ENCODE peak calls at places on chromosomes 12 and 14, in eight cellular contexts. One of them, this sample, is unnamed.

GRCh38 chr14:51086044-51086443 is 8.9 kb downstream of the TRIM9 start:
- DNase-seq in H1: no peak
- DNase-seq in putamen: no peak
- DNase-seq in dorsolateral prefrontal cortex: no peak
- DNase-seq in ELR: no peak
- DNase-seq in LoVo: no peak
- DNase-seq in stimulated activated CD8-positive, alpha-beta memory T cell treated with anti-CD3 and anti-CD28 coated beads, Interleukin-7, amount 100 ng/mL, for 1 hour: no peak
- DNase-seq in lower lobe of right lung: no peak
- DNase-seq in this sample: no peak

GRCh38 chr12:112963227-112963861 is 15.0 kb upstream of the OAS2 start:
- DNase-seq in ELR: no peak
- DNase-seq in LoVo: no peak
- DNase-seq in H1: no peak
- DNase-seq in lower lobe of right lung: no peak
- DNase-seq in stimulated activated CD8-positive, alpha-beta memory T cell treated with anti-CD3 and anti-CD28 coated beads, Interleukin-7, amount 100 ng/mL, for 1 hour: no peak
- DNase-seq in dorsolateral prefrontal cortex: no peak
- DNase-seq in putamen: peak
- DNase-seq in this sample: no peak

GRCh38 chr14:22918809-22919600 is at the start of gene RBM23:
- DNase-seq in stimulated activated CD8-positive, alpha-beta memory T cell treated with anti-CD3 and anti-CD28 coated beads, Interleukin-7, amount 100 ng/mL, for 1 hour: peak
- DNase-seq in H1: peak
- DNase-seq in putamen: peak
- DNase-seq in ELR: peak
- DNase-seq in lower lobe of right lung: peak
- DNase-seq in LoVo: peak
- DNase-seq in dorsolateral prefrontal cortex: peak
- DNase-seq in this sample: peak

GRCh38 chr14:41609704-41610183 is 3.1 kb downstream of the LRFN5 start:
- DNase-seq in dorsolateral prefrontal cortex: peak
- DNase-seq in putamen: peak
- DNase-seq in ELR: peak
- DNase-seq in stimulated activated CD8-positive, alpha-beta memory T cell treated with anti-CD3 and anti-CD28 coated beads, Interleukin-7, amount 100 ng/mL, for 1 hour: no peak
- DNase-seq in H1: no peak
- DNase-seq in LoVo: no peak
- DNase-seq in lower lobe of right lung: no peak
- DNase-seq in this sample: peak

GRCh38 chr14:59253527-59253926 is 65.1 kb downstream of the DAAM1 start:
- DNase-seq in H1: no peak
- DNase-seq in dorsolateral prefrontal cortex: no peak
- DNase-seq in putamen: no peak
- DNase-seq in ELR: no peak
- DNase-seq in lower lobe of right lung: no peak
- DNase-seq in LoVo: no peak
- DNase-seq in stimulated activated CD8-positive, alpha-beta memory T cell treated with anti-CD3 and anti-CD28 coated beads, Interleukin-7, amount 100 ng/mL, for 1 hour: no peak
- DNase-seq in this sample: no peak

GRCh38 chr14:104341532-104342434 is 203.4 kb downstream of the KIF26A start:
- DNase-seq in dorsolateral prefrontal cortex: peak
- DNase-seq in LoVo: peak
- DNase-seq in putamen: no peak
- DNase-seq in lower lobe of right lung: peak
- DNase-seq in ELR: peak
- DNase-seq in stimulated activated CD8-positive, alpha-beta memory T cell treated with anti-CD3 and anti-CD28 coated beads, Interleukin-7, amount 100 ng/mL, for 1 hour: no peak
- DNase-seq in H1: peak
- DNase-seq in this sample: peak

GRCh38 chr12:5796171-5797091 is 148.6 kb downstream of the ANO2 start:
- DNase-seq in lower lobe of right lung: peak
- DNase-seq in putamen: no peak
- DNase-seq in stimulated activated CD8-positive, alpha-beta memory T cell treated with anti-CD3 and anti-CD28 coated beads, Interleukin-7, amount 100 ng/mL, for 1 hour: no peak
- DNase-seq in LoVo: no peak
- DNase-seq in dorsolateral prefrontal cortex: no peak
- DNase-seq in ELR: peak
- DNase-seq in H1: no peak
- DNase-seq in this sample: peak

GRCh38 chr12:46585854-46586621 is 213.5 kb upstream of the SLC38A2 start:
- DNase-seq in dorsolateral prefrontal cortex: no peak
- DNase-seq in stimulated activated CD8-positive, alpha-beta memory T cell treated with anti-CD3 and anti-CD28 coated beads, Interleukin-7, amount 100 ng/mL, for 1 hour: peak
- DNase-seq in H1: peak
- DNase-seq in ELR: peak
- DNase-seq in lower lobe of right lung: peak
- DNase-seq in putamen: no peak
- DNase-seq in LoVo: peak
- DNase-seq in this sample: peak

GRCh38 chr14:100531591-100532121 is 55.6 kb downstream of the BEGAIN start:
- DNase-seq in dorsolateral prefrontal cortex: peak
- DNase-seq in stimulated activated CD8-positive, alpha-beta memory T cell treated with anti-CD3 and anti-CD28 coated beads, Interleukin-7, amount 100 ng/mL, for 1 hour: no peak
- DNase-seq in putamen: no peak
- DNase-seq in H1: no peak
- DNase-seq in LoVo: no peak
- DNase-seq in lower lobe of right lung: peak
- DNase-seq in ELR: no peak
- DNase-seq in this sample: no peak

GRCh38 chr14:69073925-69074324 is 79.0 kb downstream of the DCAF5 start:
- DNase-seq in lower lobe of right lung: no peak
- DNase-seq in H1: no peak
- DNase-seq in dorsolateral prefrontal cortex: no peak
- DNase-seq in ELR: no peak
- DNase-seq in putamen: no peak
- DNase-seq in LoVo: no peak
- DNase-seq in stimulated activated CD8-positive, alpha-beta memory T cell treated with anti-CD3 and anti-CD28 coated beads, Interleukin-7, amount 100 ng/mL, for 1 hour: no peak
- DNase-seq in this sample: no peak

GRCh38 chr12:42960087-42960527 is 370.6 kb upstream of the PRICKLE1 start:
- DNase-seq in LoVo: peak
- DNase-seq in H1: no peak
- DNase-seq in ELR: peak
- DNase-seq in putamen: no peak
- DNase-seq in dorsolateral prefrontal cortex: no peak
- DNase-seq in lower lobe of right lung: no peak
- DNase-seq in stimulated activated CD8-positive, alpha-beta memory T cell treated with anti-CD3 and anti-CD28 coated beads, Interleukin-7, amount 100 ng/mL, for 1 hour: no peak
- DNase-seq in this sample: no peak

GRCh38 chr14:28301179-28301578 is 465.4 kb upstream of the FOXG1 start:
- DNase-seq in ELR: no peak
- DNase-seq in LoVo: no peak
- DNase-seq in stimulated activated CD8-positive, alpha-beta memory T cell treated with anti-CD3 and anti-CD28 coated beads, Interleukin-7, amount 100 ng/mL, for 1 hour: no peak
- DNase-seq in H1: no peak
- DNase-seq in lower lobe of right lung: no peak
- DNase-seq in dorsolateral prefrontal cortex: no peak
- DNase-seq in putamen: no peak
- DNase-seq in this sample: no peak

GRCh38 chr12:69000069-69000468 is 67.1 kb upstream of the CPM start:
- DNase-seq in lower lobe of right lung: no peak
- DNase-seq in putamen: no peak
- DNase-seq in stimulated activated CD8-positive, alpha-beta memory T cell treated with anti-CD3 and anti-CD28 coated beads, Interleukin-7, amount 100 ng/mL, for 1 hour: no peak
- DNase-seq in ELR: no peak
- DNase-seq in dorsolateral prefrontal cortex: no peak
- DNase-seq in H1: no peak
- DNase-seq in LoVo: no peak
- DNase-seq in this sample: no peak

GRCh38 chr12:132444957-132445883 is 44.7 kb upstream of the FBRSL1 start:
- DNase-seq in putamen: no peak
- DNase-seq in stimulated activated CD8-positive, alpha-beta memory T cell treated with anti-CD3 and anti-CD28 coated beads, Interleukin-7, amount 100 ng/mL, for 1 hour: peak
- DNase-seq in lower lobe of right lung: peak
- DNase-seq in dorsolateral prefrontal cortex: no peak
- DNase-seq in ELR: no peak
- DNase-seq in LoVo: no peak
- DNase-seq in H1: no peak
- DNase-seq in this sample: no peak

GRCh38 chr12:29726321-29726692 is 57.4 kb downstream of the TMTC1 start:
- DNase-seq in dorsolateral prefrontal cortex: no peak
- DNase-seq in LoVo: no peak
- DNase-seq in ELR: no peak
- DNase-seq in lower lobe of right lung: no peak
- DNase-seq in H1: no peak
- DNase-seq in stimulated activated CD8-positive, alpha-beta memory T cell treated with anti-CD3 and anti-CD28 coated beads, Interleukin-7, amount 100 ng/mL, for 1 hour: no peak
- DNase-seq in putamen: no peak
- DNase-seq in this sample: no peak

GRCh38 chr12:68336754-68337343 is 4.7 kb upstream of the MDM1 start:
- DNase-seq in LoVo: peak
- DNase-seq in H1: no peak
- DNase-seq in ELR: no peak
- DNase-seq in lower lobe of right lung: no peak
- DNase-seq in stimulated activated CD8-positive, alpha-beta memory T cell treated with anti-CD3 and anti-CD28 coated beads, Interleukin-7, amount 100 ng/mL, for 1 hour: no peak
- DNase-seq in putamen: no peak
- DNase-seq in dorsolateral prefrontal cortex: no peak
- DNase-seq in this sample: no peak

GRCh38 chr12:57902371-57903042 is 38.9 kb upstream of the ATP23 start:
- DNase-seq in lower lobe of right lung: no peak
- DNase-seq in H1: no peak
- DNase-seq in ELR: no peak
- DNase-seq in putamen: no peak
- DNase-seq in LoVo: no peak
- DNase-seq in dorsolateral prefrontal cortex: no peak
- DNase-seq in stimulated activated CD8-positive, alpha-beta memory T cell treated with anti-CD3 and anti-CD28 coated beads, Interleukin-7, amount 100 ng/mL, for 1 hour: no peak
- DNase-seq in this sample: no peak

GRCh38 chr12:109737111-109737510 is 23.5 kb downstream of the FAM222A start:
- DNase-seq in dorsolateral prefrontal cortex: peak
- DNase-seq in H1: no peak
- DNase-seq in ELR: no peak
- DNase-seq in stimulated activated CD8-positive, alpha-beta memory T cell treated with anti-CD3 and anti-CD28 coated beads, Interleukin-7, amount 100 ng/mL, for 1 hour: no peak
- DNase-seq in lower lobe of right lung: peak
- DNase-seq in LoVo: no peak
- DNase-seq in putamen: no peak
- DNase-seq in this sample: no peak

GRCh38 chr12:122726056-122726558 is 4.5 kb downstream of the HCAR1 start:
- DNase-seq in putamen: peak
- DNase-seq in stimulated activated CD8-positive, alpha-beta memory T cell treated with anti-CD3 and anti-CD28 coated beads, Interleukin-7, amount 100 ng/mL, for 1 hour: no peak
- DNase-seq in lower lobe of right lung: no peak
- DNase-seq in ELR: peak
- DNase-seq in H1: peak
- DNase-seq in dorsolateral prefrontal cortex: no peak
- DNase-seq in LoVo: peak
- DNase-seq in this sample: peak

This sample was measured in SW480.